ENCODE peak calls at places on chromosomes 16 and 17, in ten cellular contexts. L, R, I, O, H, Y, P, X, J and C are unnamed samples.

GRCh38 chr17:66459811-66460270 is 157.4 kb downstream of the PRKCA start:
- DNase-seq in O (no peak), X (no peak), Y (peak; percentile 99), J (no peak), P (peak; percentile 40), H (peak; percentile 99), I (no peak), L (no peak), R (peak; percentile 33), C (peak; percentile 94)

GRCh38 chr17:55290721-55291507 is 26.2 kb downstream of the HLF start:
- DNase-seq in L (no peak), H (no peak), P (no peak), J (no peak), R (no peak), X (no peak), O (no peak), I (no peak), Y (no peak), C (no peak)

GRCh38 chr17:65389956-65390355 is 171.5 kb downstream of the AXIN2 start:
- DNase-seq in R (no peak), X (no peak), P (no peak), H (peak; percentile 33), O (no peak), L (no peak), I (no peak), Y (peak; percentile 94), J (peak; percentile 9), C (peak; percentile 84)

GRCh38 chr17:19720631-19721426 is 4.4 kb upstream of the SLC47A2 start:
- DNase-seq in Y (no peak), J (no peak), I (no peak), R (no peak), X (no peak), L (no peak), O (no peak), H (no peak), P (no peak), C (no peak)

GRCh38 chr16:66811043-66811442 is 9.7 kb upstream of the TERB1 start:
- DNase-seq in O (no peak), X (no peak), R (no peak), I (no peak), J (no peak), Y (no peak), L (no peak), H (no peak), P (no peak), C (no peak)

GRCh38 chr16:64687796-64688195 is 434.1 kb downstream of the CDH11 start:
- DNase-seq in H (no peak), P (no peak), O (no peak), I (no peak), R (no peak), X (no peak), L (no peak), J (no peak), Y (no peak), C (no peak)

GRCh38 chr16:31714899-31715504 is 158.6 kb upstream of the ZNF267 start:
- DNase-seq in R (peak; percentile 57), H (no peak), I (no peak), P (no peak), L (no peak), O (no peak), J (no peak), Y (no peak), X (no peak), C (no peak)

GRCh38 chr16:70253291-70254094 is 1.8 kb upstream of the EXOSC6 start:
- DNase-seq in J (no peak), H (peak; percentile 57), L (no peak), I (peak; percentile 43), P (no peak), O (peak; percentile 49), X (peak; percentile 60), R (peak; percentile 64), Y (peak; percentile 42), C (peak; percentile 24)

GRCh38 chr16:48367443-48368049 is 17.7 kb downstream of the SIAH1 start:
- DNase-seq in H (no peak), O (no peak), Y (peak; percentile 14), L (no peak), X (no peak), J (no peak), R (no peak), P (no peak), I (no peak), C (no peak)

GRCh38 chr16:48369765-48370164 is 15.4 kb downstream of the SIAH1 start:
- DNase-seq in O (no peak), Y (peak; percentile 24), J (no peak), H (no peak), R (no peak), L (no peak), X (no peak), P (no peak), I (no peak), C (no peak)

GRCh38 chr16:48366165-48367093 is 18.8 kb downstream of the SIAH1 start:
- DNase-seq in H (peak; percentile 95), L (no peak), J (no peak), P (no peak), Y (peak; percentile 94), I (peak; percentile 75), O (no peak), X (no peak), R (peak; percentile 79), C (peak; percentile 74)

GRCh38 chr16:48365030-48365600 is 20.1 kb downstream of the SIAH1 start:
- DNase-seq in P (no peak), O (no peak), I (no peak), H (no peak), X (no peak), L (no peak), Y (no peak), R (no peak), J (no peak), C (no peak)

GRCh38 chr16:48365601-48366164 is 19.5 kb downstream of the SIAH1 start:
- DNase-seq in R (peak; percentile 88), Y (peak; percentile 83), O (peak; percentile 79), P (peak; percentile 92), J (peak; percentile 88), X (peak; percentile 72), L (peak; percentile 75), H (peak; percentile 91), I (peak; percentile 83), C (peak; percentile 80)
- TF ChIP-seq CTCF in R (no peak), Y (no peak), O (peak; percentile 4), P (peak; percentile 18), J (no peak), X (no peak), L (peak; percentile 25), H (peak; percentile 4), I (no peak), C (peak; percentile 34)

GRCh38 chr17:76368545-76368944 is 14.8 kb upstream of the PRPSAP1 start:
- DNase-seq in O (no peak), R (no peak), P (no peak), X (no peak), J (no peak), I (no peak), H (no peak), Y (peak; percentile 45), L (no peak), C (no peak)

GRCh38 chr17:76366247-76366646 is 12.5 kb upstream of the PRPSAP1 start:
- DNase-seq in Y (no peak), R (no peak), J (no peak), X (no peak), I (no peak), O (no peak), H (no peak), L (no peak), P (no peak), C (no peak)

GRCh38 chr17:76367647-76368046 is 13.9 kb upstream of the PRPSAP1 start:
- DNase-seq in Y (no peak), P (no peak), L (no peak), I (no peak), R (no peak), X (no peak), J (no peak), O (no peak), H (no peak), C (no peak)

GRCh38 chr17:76363107-76363801 is 9.5 kb upstream of the PRPSAP1 start:
- DNase-seq in P (no peak), R (no peak), Y (no peak), L (no peak), H (no peak), X (no peak), J (no peak), I (no peak), O (no peak), C (no peak)

DNA sequence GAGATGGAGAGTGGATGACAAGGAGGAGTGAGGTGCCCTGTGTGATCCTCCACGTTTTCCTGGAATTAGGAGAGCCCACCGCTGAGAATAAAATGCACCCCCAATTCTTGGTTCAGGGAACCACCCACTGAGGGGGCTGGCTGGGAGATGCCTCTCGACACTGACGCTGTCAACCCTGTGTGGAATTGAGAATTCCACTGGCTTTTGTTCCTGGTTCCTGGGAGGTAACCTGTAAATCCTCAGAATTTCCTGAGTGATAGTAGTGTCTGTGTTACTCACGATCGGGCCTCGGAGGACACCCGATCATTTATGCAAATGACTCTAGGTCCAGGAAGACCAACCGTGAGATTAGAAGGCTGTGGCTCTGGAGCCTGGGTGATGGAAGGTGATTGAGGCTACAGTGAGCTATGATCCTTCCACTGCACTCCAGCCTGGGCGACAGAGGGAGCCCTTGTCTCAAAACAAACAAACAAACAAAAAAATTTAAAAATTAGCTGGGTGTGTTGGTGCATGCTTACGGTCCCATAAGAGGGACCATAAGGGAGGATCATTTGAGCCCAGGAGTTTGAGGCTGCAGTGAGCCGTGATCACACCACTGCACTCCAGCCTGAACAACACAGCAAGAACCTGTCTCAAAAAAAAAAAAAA is 11.7 kb upstream of the PRPSAP1 start:
- DNase-seq in P (no peak), X (no peak), O (no peak), L (no peak), H (peak; percentile 39), R (no peak), I (no peak), J (no peak), Y (no peak), C (no peak)
- TF ChIP-seq CTCF in P (peak; percentile 55), X (no peak), O (peak; percentile 31), L (peak; percentile 27), H (peak; percentile 74), R (no peak), I (peak; percentile 52), J (no peak), Y (peak; percentile 35), C (peak; percentile 59)

DNA sequence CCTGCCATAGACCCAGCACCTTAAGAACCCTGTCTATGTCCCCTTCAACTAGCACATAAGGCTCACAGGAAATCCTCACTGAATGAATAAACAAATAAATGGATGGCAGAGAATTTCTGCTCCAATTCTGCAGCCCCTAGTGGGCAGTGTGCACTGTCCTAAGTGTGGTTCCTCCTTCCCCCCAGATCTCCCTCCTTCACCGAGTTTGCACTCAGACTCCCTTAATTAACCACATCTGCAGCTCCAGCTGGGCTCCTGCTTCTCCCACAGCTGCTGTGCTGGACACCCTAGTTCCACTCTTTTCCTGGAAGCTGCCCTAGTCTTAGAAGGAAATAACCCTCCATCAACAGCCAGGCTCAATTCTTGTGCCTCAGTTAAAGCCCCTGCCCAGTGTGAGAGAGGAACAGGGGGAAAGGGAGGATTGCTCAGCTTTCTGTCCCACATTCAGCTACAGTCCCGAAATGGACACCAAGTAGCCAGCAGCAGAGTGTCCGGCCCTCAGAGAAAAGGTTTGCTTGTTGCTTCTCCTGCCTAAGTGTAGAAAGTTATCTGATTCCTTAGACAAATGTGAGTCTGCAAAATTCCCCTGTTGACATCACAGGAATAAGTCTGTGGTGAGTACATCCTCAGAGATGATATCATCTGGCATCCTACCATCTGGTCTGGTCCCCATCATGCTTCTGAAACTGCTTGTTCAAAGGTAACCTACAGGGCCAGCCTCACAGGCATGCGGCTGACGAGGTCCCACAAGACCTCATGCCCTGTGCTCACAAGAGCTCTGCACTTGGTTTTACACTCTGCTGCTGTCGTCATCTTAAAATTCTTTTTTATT is 12.3 kb downstream of the LRRC3C start:
- DNase-seq in J (no peak), I (peak; percentile 75), O (peak; percentile 38), P (no peak), R (peak; percentile 82), L (no peak), H (peak; percentile 69), Y (peak; percentile 95), X (no peak), C (peak; percentile 92)
- TF ChIP-seq CTCF in J (no peak), I (peak; percentile 43), O (peak; percentile 71), P (peak; percentile 45), R (peak; percentile 10), L (peak; percentile 39), H (peak; percentile 53), Y (peak; percentile 74), X (peak; percentile 48), C (peak; percentile 77)

GRCh38 chr17:75587718-75588545 is at the start of gene MYO15B:
- DNase-seq in Y (no peak), X (peak; percentile 64), R (peak; percentile 82), I (peak; percentile 68), P (peak; percentile 72), H (peak; percentile 12), J (peak; percentile 39), O (no peak), L (peak; percentile 71), C (no peak)
- TF ChIP-seq CTCF in Y (peak; percentile 26), X (no peak), R (peak; percentile 44), I (peak; percentile 7), P (peak; percentile 54), H (peak; percentile 5), J (peak; percentile 36), O (no peak), L (peak; percentile 62), C (peak; percentile 11)